ENCODE peak calls at places on chromosomes 11 and 22, in nine cellular contexts. T is naive thymus-derived CD4-positive, alpha-beta T cell; Z is HEK293T; R is NCI-H1092 treated with DMSO at 0.1 percent for 48 hours; L is Caki2; F is GM06990; S is type B pancreatic cell; E is mucosa of descending colon; U is NCI-H1105 treated with DMSO at 0.1 percent for 48 hours. D is an unnamed sample.

GRCh38 chr11:1072116-1072820 is 2.4 kb upstream of the MUC2 start:
- DNase-seq in U (no peak), F (no peak), R (no peak), S (no peak), T (no peak), Z (no peak), L (no peak), E (no peak), D (no peak)

GRCh38 chr22:46086577-46087335 is 63.6 kb upstream of the PPARA start:
- DNase-seq in T (no peak), E (no peak), R (no peak), L (peak), Z (no peak), U (no peak), F (no peak), S (no peak), D (no peak)

GRCh38 chr11:129209891-129210830 is 18.0 kb upstream of the ARHGAP32 start:
- DNase-seq in R (no peak), S (no peak), L (no peak), Z (no peak), U (no peak), E (no peak), F (no peak), T (no peak), D (no peak)

GRCh38 chr22:33389927-33390326 is 331.7 kb upstream of the SYN3 start:
- DNase-seq in L (no peak), T (no peak), R (peak), F (no peak), Z (no peak), E (no peak), S (no peak), U (peak), D (no peak)

GRCh38 chr11:95450547-95451123 is 219.6 kb upstream of the SESN3 start:
- DNase-seq in F (no peak), U (no peak), T (no peak), Z (no peak), L (no peak), R (no peak), S (no peak), E (no peak), D (no peak)

GRCh38 chr22:43110927-43111623 is 525 bp downstream of the BIK start:
- DNase-seq in F (peak), E (peak), Z (no peak), U (no peak), S (no peak), L (no peak), T (peak), R (no peak), D (no peak)

GRCh38 chr11:119782673-119783072 is 53.7 kb upstream of the NECTIN1 start:
- DNase-seq in L (no peak), U (no peak), E (no peak), Z (no peak), S (no peak), R (no peak), F (no peak), T (no peak), D (no peak)

GRCh38 chr22:45680932-45681700 is 9.5 kb downstream of the ATXN10 start:
- DNase-seq in S (no peak), T (no peak), F (no peak), Z (no peak), R (no peak), L (peak), E (no peak), U (no peak), D (no peak)

GRCh38 chr22:24865508-24865907 is 59.5 kb downstream of the SGSM1 start:
- DNase-seq in F (no peak), U (no peak), R (no peak), S (no peak), Z (no peak), L (no peak), T (no peak), E (peak), D (no peak)

GRCh38 chr11:11732116-11732515 is 109.7 kb upstream of the USP47 start:
- DNase-seq in Z (no peak), S (no peak), L (no peak), T (no peak), R (no peak), E (no peak), F (no peak), U (no peak), D (no peak)

GRCh38 chr11:118484405-118484804 is 42.9 kb upstream of the TTC36 start:
- DNase-seq in F (no peak), Z (no peak), R (no peak), L (no peak), T (no peak), S (no peak), E (no peak), U (no peak), D (no peak)

GRCh38 chr11:2662024-2662312 is 37.8 kb downstream of the KCNQ1OT1 start:
- DNase-seq in U (no peak), T (no peak), S (no peak), L (no peak), Z (no peak), R (no peak), E (no peak), F (no peak), D (no peak)

GRCh38 chr11:125883375-125883774 is 4.1 kb upstream of the HYLS1 start:
- DNase-seq in T (no peak), R (no peak), U (no peak), Z (no peak), L (no peak), E (no peak), S (no peak), F (no peak), D (no peak)

GRCh38 chr11:86735462-86736302 is 63.3 kb upstream of the ME3 start:
- DNase-seq in L (no peak), Z (no peak), U (no peak), R (no peak), T (no peak), E (no peak), F (no peak), S (no peak), D (no peak)

GRCh38 chr11:118241191-118242098 is 10.7 kb downstream of the MPZL3 start:
- DNase-seq in S (no peak), E (peak), Z (no peak), U (no peak), T (peak), R (no peak), L (peak), F (peak), D (no peak)

GRCh38 chr11:134468081-134468668 is 56.1 kb upstream of the B3GAT1 start:
- DNase-seq in R (peak), F (no peak), E (peak), L (no peak), T (no peak), Z (no peak), U (no peak), S (no peak), D (no peak)

GRCh38 chr11:29956076-29956556 is 60.7 kb downstream of the KCNA4 start:
- DNase-seq in R (no peak), L (no peak), S (no peak), U (no peak), E (no peak), Z (no peak), F (no peak), T (no peak), D (no peak)

GRCh38 chr11:122820158-122820557 is 18.1 kb upstream of the CRTAM start:
- DNase-seq in T (no peak), F (no peak), U (no peak), S (no peak), Z (no peak), R (no peak), E (no peak), L (no peak), D (no peak)